ENCODE peak calls at places on chromosome 12, in six cellular contexts. W is Panc1, R is brain microvascular endothelial cell, M is lung, N is HCT116, J is neural progenitor cell. L is an unnamed sample.
A peak's percentile ranks its signal among the peaks of the same experiment; 100 is the strongest.

GRCh38 chr12:120496353-120497340 is 734 bp downstream of the DYNLL1 start:
- DNase-seq in W (no peak), R (peak; percentile 47), M (peak; percentile 61), N (no peak), J (peak; percentile 84), L (peak; percentile 37)

GRCh38 chr12:107843351-107844311 is 69.1 kb downstream of the ASCL4 start:
- DNase-seq in W (no peak), R (no peak), M (no peak), N (no peak), J (peak; percentile 65), L (no peak)

GRCh38 chr12:25366159-25366558 is 115.4 kb upstream of the KRAS start:
- DNase-seq in W (no peak), R (no peak), M (no peak), N (no peak), J (no peak), L (no peak)

GRCh38 chr12:122754790-122755189 is 2.2 kb downstream of the DENR start:
- DNase-seq in W (no peak), R (no peak), M (no peak), N (no peak), J (no peak), L (no peak)

GRCh38 chr12:81468206-81468605 is 290.9 kb downstream of the PPFIA2 start:
- DNase-seq in W (no peak), R (peak; percentile 57), M (no peak), N (no peak), J (no peak), L (peak; percentile 13)

GRCh38 chr12:96143392-96143791 is 50.8 kb upstream of the ELK3 start:
- DNase-seq in W (no peak), R (no peak), M (no peak), N (no peak), J (no peak), L (no peak)

GRCh38 chr12:76032043-76032981 is 736 bp upstream of the PHLDA1 start:
- DNase-seq in W (no peak), R (peak; percentile 60), M (peak; percentile 52), N (no peak), J (peak; percentile 67), L (peak; percentile 57)

GRCh38 chr12:132319359-132319950 is 9.9 kb downstream of the GALNT9 start:
- DNase-seq in W (no peak), R (no peak), M (no peak), N (no peak), J (no peak), L (no peak)

GRCh38 chr12:75479963-75480461 is 543 bp upstream of the GLIPR1 start:
- DNase-seq in W (no peak), R (peak; percentile 32), M (no peak), N (no peak), J (no peak), L (peak; percentile 37)

GRCh38 chr12:22529281-22530060 is 14.9 kb downstream of the C2CD5 start:
- DNase-seq in W (peak; percentile 8), R (no peak), M (no peak), N (no peak), J (peak; percentile 33), L (peak; percentile 71)

GRCh38 chr12:101173197-101173749 is 36.8 kb downstream of the SLC5A8 start:
- DNase-seq in W (no peak), R (no peak), M (no peak), N (no peak), J (no peak), L (no peak)

GRCh38 chr12:75831413-75831812 is 200.2 kb downstream of the PHLDA1 start:
- DNase-seq in W (no peak), R (peak; percentile 68), M (no peak), N (no peak), J (no peak), L (no peak)

DNA sequence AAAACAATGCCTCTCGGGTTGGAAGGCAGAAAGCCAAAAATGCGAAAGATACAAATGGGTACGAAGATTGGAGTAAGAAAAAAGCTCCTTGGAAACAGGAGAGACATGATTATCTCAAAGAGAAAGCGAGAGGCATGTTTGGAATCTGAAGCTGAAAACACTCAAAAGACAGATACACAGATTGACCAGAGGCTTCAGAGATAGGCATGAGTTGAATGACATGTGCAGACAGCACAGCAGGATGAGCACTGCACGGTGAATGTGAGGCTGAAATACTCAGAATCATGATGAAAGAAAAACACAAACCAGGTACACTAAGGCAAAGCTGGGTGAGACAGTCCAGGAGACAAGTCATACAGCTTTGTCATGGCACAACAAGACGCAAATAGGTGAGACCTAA is 30.8 kb downstream of the RESF1 start:
- DNase-seq in W (no peak), R (peak; percentile 54), M (no peak), N (no peak), J (no peak), L (peak; percentile 98)
- H3K4me3 ChIP-seq in W (no peak overlapping the region), R (no peak overlapping the region), M (no peak overlapping the region), N (no peak overlapping the region), J (no peak overlapping the region), L (no peak overlapping the region)

GRCh38 chr12:67145692-67146091 is 123.5 kb upstream of the CAND1 start:
- DNase-seq in W (no peak), R (no peak), M (no peak), N (no peak), J (no peak), L (peak; percentile 87)

GRCh38 chr12:67151891-67152290 is 117.3 kb upstream of the CAND1 start:
- DNase-seq in W (no peak), R (no peak), M (no peak), N (no peak), J (no peak), L (no peak)

GRCh38 chr12:67147030-67147429 is 122.1 kb upstream of the CAND1 start:
- DNase-seq in W (no peak), R (no peak), M (no peak), N (no peak), J (no peak), L (no peak)

GRCh38 chr12:67148265-67148664 is 120.9 kb upstream of the CAND1 start:
- DNase-seq in W (no peak), R (no peak), M (no peak), N (no peak), J (no peak), L (peak; percentile 52)

DNA sequence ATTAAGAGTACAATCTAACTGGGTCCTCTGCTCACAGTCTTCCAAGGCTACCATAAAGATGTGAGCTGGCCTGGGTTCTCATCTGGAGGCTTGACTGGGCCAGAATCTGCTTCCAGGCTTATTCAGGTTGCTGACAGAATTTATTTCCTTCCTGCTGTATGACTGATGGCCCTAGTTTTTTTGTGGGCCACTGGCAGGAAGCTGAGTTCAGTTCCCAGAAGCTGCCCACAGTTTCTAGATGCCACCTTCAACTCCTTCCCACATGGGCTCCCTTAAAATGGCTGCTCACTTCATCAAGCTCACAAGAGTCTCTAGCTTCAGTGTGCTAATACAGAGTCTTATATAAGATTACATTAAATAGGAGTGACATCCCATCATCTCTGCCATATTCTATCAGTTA is 121.7 kb upstream of the CAND1 start:
- DNase-seq in W (no peak), R (no peak), M (no peak), N (no peak), J (no peak), L (no peak)
- H3K36me3 ChIP-seq in W (no peaks in the 10 kb centered on the region), R (no peaks in the 10 kb centered on the region), M (no peaks in the 10 kb centered on the region), N (no peaks in the 10 kb centered on the region), J (no peaks in the 10 kb centered on the region), L (no peaks in the 10 kb centered on the region)

DNA sequence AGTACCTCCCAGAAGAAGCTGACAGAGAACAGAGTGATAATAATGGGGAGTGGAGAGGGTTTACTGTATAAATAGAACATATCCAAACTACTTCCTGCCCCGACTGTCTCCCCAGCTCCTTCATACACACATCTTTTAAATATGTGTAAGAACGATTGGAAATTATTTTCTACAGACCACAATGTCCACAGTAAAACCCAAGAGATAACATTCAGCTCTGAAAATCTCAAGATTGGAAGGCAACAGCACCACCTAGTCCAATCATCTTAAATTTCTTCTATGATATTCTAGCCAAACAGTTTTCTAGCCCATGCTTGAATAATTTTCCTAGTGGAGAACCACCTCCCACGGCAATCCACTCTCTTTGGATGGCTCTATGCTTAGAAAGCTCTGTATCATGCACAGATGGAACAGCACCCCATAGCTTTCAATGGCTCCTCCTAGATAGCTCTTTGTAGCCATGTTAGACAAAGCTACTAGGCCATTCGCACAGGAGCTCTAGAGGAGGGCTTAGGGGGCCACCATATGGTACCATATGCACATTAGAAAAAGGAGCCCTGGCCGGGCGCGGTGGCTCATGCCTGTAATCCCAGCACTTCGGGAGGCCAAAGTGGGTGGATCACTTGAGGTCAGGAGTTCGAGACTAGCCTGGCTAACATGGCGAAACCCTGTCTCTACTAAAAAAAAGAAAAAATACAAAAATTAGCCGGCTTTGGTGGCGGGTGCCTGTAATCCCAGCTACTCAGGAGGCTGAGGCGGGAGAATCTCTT is 18.1 kb downstream of the VDR start:
- DNase-seq in W (no peak), R (no peak), M (no peak), N (no peak), J (no peak), L (no peak)
- TF ChIP-seq CTCF in W (no peak), R (peak; percentile 14), M (no peak), N (no peak), J (no peak), L (no peak)

DNA sequence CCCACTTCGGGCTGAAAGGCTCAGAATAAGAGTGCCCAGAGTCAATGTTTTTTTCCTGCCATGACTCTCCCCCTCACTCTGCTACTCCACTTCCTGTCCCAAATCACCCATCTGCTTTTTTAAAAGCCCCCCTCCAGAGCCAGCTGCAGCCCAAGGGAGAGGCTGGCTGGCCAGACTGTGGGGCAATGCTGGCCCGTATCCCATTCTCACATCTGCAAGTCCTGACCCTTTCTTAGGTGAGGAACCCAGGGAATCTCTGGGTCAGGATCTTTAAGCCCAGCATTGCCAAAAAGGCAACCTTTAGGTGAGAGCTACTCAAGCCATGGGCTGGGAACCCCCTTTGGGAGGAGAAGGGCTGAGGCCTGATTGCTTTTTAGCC is 1.7 kb upstream of the ITGA5 start:
- DNase-seq in W (no peak), R (no peak), M (no peak), N (no peak), J (no peak), L (no peak)
- H3K4me3 ChIP-seq in W (no peak overlapping the region), R (no peak overlapping the region), M (no peak overlapping the region), N (no peak overlapping the region), J (peak overlapping the region; percentile 9), L (no peak overlapping the region)

GRCh38 chr12:26995706-26996105 is 18.5 kb downstream of the TM7SF3 start:
- DNase-seq in W (no peak), R (no peak), M (no peak), N (no peak), J (no peak), L (no peak)
- H3K36me3 ChIP-seq in W (no peaks in the 10 kb centered on the region), R (peaks cover 2% of the 10 kb centered on the region), M (peaks cover 21% of the 10 kb centered on the region), N (peaks cover 20% of the 10 kb centered on the region), J (no peaks in the 10 kb centered on the region), L (peaks cover 20% of the 10 kb centered on the region)

GRCh38 chr12:2011641-2012607 is 7.7 kb upstream of the DCP1B start:
- DNase-seq in W (no peak), R (no peak), M (no peak), N (no peak), J (peak; percentile 34), L (no peak)

GRCh38 chr12:2009623-2010022 is 5.4 kb upstream of the DCP1B start:
- DNase-seq in W (no peak), R (no peak), M (no peak), N (no peak), J (no peak), L (no peak)

GRCh38 chr12:2013111-2013510 is 8.9 kb upstream of the DCP1B start:
- DNase-seq in W (no peak), R (no peak), M (no peak), N (no peak), J (no peak), L (no peak)

GRCh38 chr12:2016862-2017723 is 12.8 kb upstream of the DCP1B start:
- DNase-seq in W (no peak), R (no peak), M (no peak), N (no peak), J (no peak), L (no peak)

GRCh38 chr12:2013527-2014223 is 9.4 kb upstream of the DCP1B start:
- DNase-seq in W (no peak), R (no peak), M (no peak), N (no peak), J (no peak), L (no peak)
- TF ChIP-seq CTCF in W (no peak), R (no peak), M (no peak), N (no peak), J (no peak), L (no peak)